ENCODE peak calls at places on chromosomes 2 and 18, in six cellular contexts. F is HepG2, M is A549, E is upper lobe of left lung, D is K562, R is GM12878. W is an unnamed sample.

GRCh38 chr18:63410792-63411191 is 11.5 kb downstream of the VPS4B start:
- ATAC-seq in M (no peak), D (no peak), E (no peak), F (peak; percentile 81), R (no peak), W (no peak)

GRCh38 chr2:206521612-206522011 is 78.3 kb downstream of the ADAM23 start:
- ATAC-seq in F (no peak), M (no peak), R (peak; percentile 43), D (no peak), E (no peak), W (no peak)

GRCh38 chr2:134518101-134518500 is 200.7 kb downstream of the TMEM163 start:
- ATAC-seq in M (no peak), E (no peak), D (no peak), F (no peak), R (no peak), W (no peak)

GRCh38 chr2:209368406-209368805 is 55.4 kb upstream of the MAP2 start:
- ATAC-seq in E (no peak), M (peak; percentile 60), R (no peak), D (no peak), F (no peak), W (no peak)

GRCh38 chr2:100038019-100038418 is 104.4 kb downstream of the AFF3 start:
- ATAC-seq in E (no peak), M (no peak), F (no peak), D (peak; percentile 49), R (no peak), W (no peak)

GRCh38 chr2:8669157-8669852 is 12.6 kb upstream of the ID2 start:
- ATAC-seq in M (no peak), F (peak; percentile 64), R (no peak), E (peak; percentile 72), D (no peak), W (peak; percentile 77)

GRCh38 chr2:150470435-150470834 is 17.0 kb downstream of the RND3 start:
- ATAC-seq in M (no peak), E (no peak), F (no peak), R (no peak), D (no peak), W (no peak)

GRCh38 chr2:147293958-147294824 is 550.6 kb upstream of the ACVR2A start:
- ATAC-seq in M (no peak), F (no peak), D (no peak), E (no peak), R (no peak), W (no peak)

GRCh38 chr2:239259173-239259572 is 141.6 kb downstream of the HDAC4 start:
- ATAC-seq in D (no peak), M (no peak), R (peak; percentile 83), E (no peak), F (no peak), W (no peak)

GRCh38 chr2:104733544-104733943 is 120.4 kb upstream of the POU3F3 start:
- ATAC-seq in F (peak; percentile 100), D (peak; percentile 98), R (peak; percentile 93), E (no peak), M (peak; percentile 54), W (no peak)

GRCh38 chr2:217666338-217666737 is 336.5 kb downstream of the TNS1 start:
- ATAC-seq in D (no peak), R (peak; percentile 78), E (peak; percentile 70), F (no peak), M (no peak), W (no peak)

GRCh38 chr2:195543902-195544894 is 112.8 kb upstream of the SLC39A10 start:
- ATAC-seq in M (peak; percentile 100), R (peak; percentile 94), D (no peak), E (no peak), F (peak; percentile 92), W (no peak)

GRCh38 chr2:38797276-38797675 is 19.3 kb downstream of the GEMIN6 start:
- ATAC-seq in R (no peak), E (no peak), F (no peak), M (peak; percentile 50), D (no peak), W (no peak)

GRCh38 chr2:237599465-237600110 is 9.1 kb upstream of the RAB17 start:
- ATAC-seq in R (no peak), D (no peak), E (no peak), F (no peak), M (no peak), W (no peak)

GRCh38 chr2:191854385-191855372 is 7.8 kb upstream of the CAVIN2 start:
- ATAC-seq in D (peak; percentile 11), R (no peak), E (no peak), F (peak; percentile 65), M (no peak), W (no peak)

GRCh38 chr2:84181927-84182326 is 277.2 kb downstream of the SUCLG1 start:
- ATAC-seq in D (no peak), R (no peak), F (peak; percentile 39), M (no peak), E (no peak), W (no peak)

GRCh38 chr2:102703748-102704147 is 58.1 kb upstream of the TMEM182 start:
- ATAC-seq in E (no peak), M (peak; percentile 83), R (peak; percentile 77), D (peak; percentile 94), F (peak; percentile 88), W (no peak)

GRCh38 chr2:7841751-7842150 is 840.1 kb upstream of the ID2 start:
- ATAC-seq in F (no peak), D (no peak), R (no peak), M (no peak), E (no peak), W (no peak)

GRCh38 chr2:232210306-232210705 is 168.2 kb upstream of the ALPP start:
- ATAC-seq in D (no peak), R (no peak), E (no peak), F (no peak), M (no peak), W (no peak)

GRCh38 chr2:232203166-232203891 is 175.2 kb upstream of the ALPP start:
- ATAC-seq in D (no peak), M (no peak), R (no peak), F (no peak), E (no peak), W (no peak)

GRCh38 chr2:232203936-232204335 is 174.6 kb upstream of the ALPP start:
- ATAC-seq in E (no peak), F (no peak), R (no peak), D (no peak), M (no peak), W (no peak)

GRCh38 chr2:232204457-232204931 is 174.1 kb upstream of the ALPP start:
- ATAC-seq in E (peak; percentile 62), F (peak; percentile 86), M (no peak), R (no peak), D (no peak), W (peak; percentile 74)

GRCh38 chr2:232207174-232207573 is 171.4 kb upstream of the ALPP start:
- ATAC-seq in D (no peak), F (no peak), M (no peak), R (no peak), E (no peak), W (no peak)
- TF ChIP-seq EP300 in D (no peak), F (no peak), M (no peak), R (no peak), E (no peak), W (no peak)

DNA sequence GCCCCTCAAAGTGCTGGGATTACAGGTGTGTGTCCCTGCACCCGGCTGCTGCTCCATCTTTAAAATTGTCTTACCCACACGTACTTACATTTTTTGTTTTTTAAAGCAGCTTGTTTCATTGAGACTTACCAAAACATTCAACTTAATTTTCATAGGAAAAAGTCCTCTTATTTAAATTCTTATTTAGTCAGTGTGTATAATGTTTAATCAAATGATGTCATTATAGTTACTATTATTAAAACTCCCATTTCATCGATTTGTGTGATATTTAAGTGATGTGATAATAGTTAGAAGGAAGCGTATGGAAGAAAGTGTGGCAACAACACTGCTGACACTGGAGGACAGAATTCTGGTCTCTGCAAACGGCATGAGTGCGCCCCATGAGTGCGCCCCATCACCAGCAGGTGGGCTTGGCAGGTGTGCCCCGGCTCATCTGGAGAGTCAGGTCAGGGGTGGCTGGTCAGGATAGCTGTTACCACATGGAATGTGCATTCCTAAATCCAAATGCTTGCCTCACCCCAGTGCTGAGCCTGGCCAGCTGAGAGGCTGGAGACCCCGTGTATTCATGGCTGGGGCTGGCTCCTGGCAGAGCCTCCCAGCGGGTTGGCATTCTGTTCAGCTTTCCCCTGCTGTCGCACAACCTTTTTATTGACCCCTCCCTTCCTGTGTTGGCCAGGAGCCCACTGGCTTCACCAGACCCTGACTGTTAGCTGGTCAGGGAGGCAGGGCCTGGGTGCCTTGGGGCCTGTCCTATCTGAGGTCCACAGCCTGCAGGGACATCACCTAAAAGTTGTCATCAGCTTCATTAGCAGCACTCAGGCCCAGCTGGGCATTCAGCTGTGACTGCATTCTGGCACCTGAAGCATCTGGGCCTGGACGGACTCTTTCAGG is 79.7 kb downstream of the AGAP1 start:
- ATAC-seq in E (no peak), F (no peak), R (no peak), D (peak; percentile 31), M (no peak), W (no peak)
- H3K4me1 ChIP-seq in E (peaks cover 10% of the 10 kb centered on the region), F (peaks cover 46% of the 10 kb centered on the region), R (peaks cover 15% of the 10 kb centered on the region), D (peaks cover 5% of the 10 kb centered on the region), M (no peaks in the 10 kb centered on the region), W (no peaks in the 10 kb centered on the region)

DNA sequence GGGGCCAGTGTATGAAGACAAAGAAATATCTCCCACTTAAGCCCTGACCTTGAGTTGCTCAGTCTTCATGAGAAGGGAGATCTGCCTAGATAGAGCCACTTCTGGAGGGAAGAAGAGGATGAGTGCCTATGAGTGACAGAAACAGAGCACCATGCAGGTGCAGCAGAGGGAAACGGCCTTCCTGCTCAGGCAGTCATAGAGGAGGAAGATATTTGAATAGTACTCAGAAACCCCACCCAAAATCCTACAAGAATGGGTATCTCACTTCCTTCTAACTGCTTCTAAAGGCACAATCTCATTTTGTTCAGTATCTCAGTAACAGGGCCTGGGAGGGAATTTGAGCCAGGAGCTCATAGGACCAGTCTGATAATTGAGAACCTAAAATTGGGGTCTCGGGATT is 339.3 kb downstream of the ALK start:
- ATAC-seq in M (no peak), F (no peak), R (peak; percentile 53), E (no peak), D (no peak), W (no peak)
- TF ChIP-seq EP300 in M (no peak), F (no peak), R (no peak), E (no peak), D (no peak), W (no peak)

GRCh38 chr2:46267616-46268015 is 29.6 kb upstream of the EPAS1 start:
- ATAC-seq in F (no peak), D (no peak), E (no peak), M (no peak), R (no peak), W (no peak)

GRCh38 chr2:46268196-46268595 is 29.0 kb upstream of the EPAS1 start:
- ATAC-seq in R (peak; percentile 90), F (no peak), M (no peak), E (no peak), D (peak; percentile 36), W (no peak)

GRCh38 chr2:46270384-46270783 is 26.8 kb upstream of the EPAS1 start:
- ATAC-seq in F (no peak), E (no peak), R (peak; percentile 44), M (no peak), D (peak; percentile 89), W (no peak)

GRCh38 chr2:46269545-46270273 is 27.5 kb upstream of the EPAS1 start:
- ATAC-seq in E (peak; percentile 75), M (no peak), D (peak; percentile 62), R (peak; percentile 67), F (no peak), W (no peak)

DNA sequence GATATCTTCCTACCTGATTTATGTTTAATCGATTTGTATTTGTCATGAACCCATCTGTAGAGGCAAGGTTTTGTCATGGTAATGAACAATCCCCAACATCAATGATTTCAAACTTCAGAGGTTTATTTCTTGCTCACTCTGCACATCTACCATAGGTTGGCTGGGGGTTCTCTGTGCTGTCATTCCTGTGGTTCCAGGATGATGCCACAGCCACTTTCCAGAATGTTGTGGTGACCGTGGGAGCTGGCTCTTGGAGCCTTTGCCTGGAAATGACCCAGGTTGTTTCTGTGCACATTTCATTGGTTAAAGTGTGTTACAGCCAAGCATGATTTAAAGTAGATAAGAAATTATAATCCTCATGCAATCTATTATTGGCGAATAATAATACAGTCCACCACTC is 28.2 kb upstream of the EPAS1 start:
- ATAC-seq in M (no peak), E (no peak), R (no peak), F (no peak), D (no peak), W (no peak)
- H3K4me1 ChIP-seq in M (peaks cover 18% of the 10 kb centered on the region), E (peaks cover 9% of the 10 kb centered on the region), R (no peaks in the 10 kb centered on the region), F (peaks cover 15% of the 10 kb centered on the region), D (peaks cover 35% of the 10 kb centered on the region), W (peaks cover 8% of the 10 kb centered on the region)